ENCODE peak calls at places on chromosomes 13 and 19, in eight cellular contexts. A is left lung, M is adrenal gland, X is cardiac muscle cell, R is AG04450, C is neural progenitor cell, Q is sigmoid colon, P is Peyer's patch. J is an unnamed sample.

GRCh38 chr19:4358709-4359626 is 15.6 kb downstream of the MPND start:
- DNase-seq in C (no peak), Q (no peak), P (no peak), R (no peak), A (no peak), M (no peak), X (no peak), J (no peak)

GRCh38 chr13:49503951-49504350 is 8.2 kb downstream of the PHF11 start:
- DNase-seq in Q (no peak), X (no peak), A (no peak), C (no peak), M (no peak), P (no peak), R (no peak), J (no peak)

GRCh38 chr19:36417752-36418286 is 625 bp downstream of the ZFP82 start:
- DNase-seq in M (peak), A (no peak), X (no peak), C (peak), Q (no peak), R (no peak), P (no peak), J (no peak)

GRCh38 chr19:36821758-36822157 is 16.4 kb downstream of the ZNF790 start:
- DNase-seq in Q (no peak), M (no peak), A (no peak), X (no peak), C (no peak), R (no peak), P (no peak), J (no peak)

GRCh38 chr13:98033277-98034247 is 80.1 kb downstream of the IPO5 start:
- DNase-seq in C (peak), R (no peak), X (peak), M (peak), A (no peak), Q (no peak), P (no peak), J (no peak)

GRCh38 chr19:41597600-41598041 is 21.7 kb downstream of the CEACAM21 start:
- DNase-seq in R (peak), Q (no peak), C (peak), M (peak), P (no peak), A (peak), X (peak), J (peak)

GRCh38 chr13:42990991-42991891 is 800 bp downstream of the EPSTI1 start:
- DNase-seq in P (no peak), R (no peak), Q (no peak), X (no peak), A (no peak), M (no peak), C (no peak), J (no peak)

GRCh38 chr19:45103625-45104319 is 10.8 kb downstream of the PPP1R37 start:
- DNase-seq in Q (no peak), P (no peak), C (peak), X (no peak), R (no peak), A (no peak), M (no peak), J (no peak)

GRCh38 chr13:20553309-20553708 is 13.6 kb upstream of the IFT88 start:
- DNase-seq in X (no peak), M (no peak), Q (no peak), P (no peak), R (no peak), A (no peak), C (no peak), J (no peak)

GRCh38 chr19:495440-496332 is 600 bp upstream of the MADCAM1 start:
- DNase-seq in A (no peak), C (peak), P (peak), Q (no peak), M (no peak), X (peak), R (no peak), J (no peak)

GRCh38 chr19:47176071-47176626 is 45.5 kb downstream of the SAE1 start:
- DNase-seq in C (no peak), Q (no peak), R (peak), X (peak), M (no peak), A (no peak), P (no peak), J (no peak)

GRCh38 chr19:49020931-49021895 is 2.9 kb downstream of the CGB3 start:
- DNase-seq in P (no peak), Q (no peak), A (no peak), R (no peak), M (no peak), C (no peak), X (no peak), J (no peak)

GRCh38 chr19:42325896-42326771 is 699 bp downstream of the MEGF8 start:
- DNase-seq in Q (no peak), X (no peak), R (no peak), A (no peak), M (peak), C (no peak), P (peak), J (no peak)

GRCh38 chr19:44685877-44686276 is 13.1 kb upstream of the CEACAM16 start:
- DNase-seq in P (no peak), R (no peak), Q (no peak), A (peak), C (no peak), M (no peak), X (peak), J (no peak)

GRCh38 chr13:108070491-108070890 is 144.8 kb downstream of the LIG4 start:
- DNase-seq in M (no peak), X (no peak), Q (no peak), R (no peak), A (no peak), C (no peak), P (no peak), J (no peak)

GRCh38 chr19:4149518-4150288 is 3.7 kb upstream of the CREB3L3 start:
- DNase-seq in R (no peak), Q (no peak), X (peak), C (no peak), P (peak), M (peak), A (no peak), J (no peak)

GRCh38 chr13:83876546-83876945 is 5.7 kb downstream of the SLITRK1 start:
- DNase-seq in R (no peak), C (no peak), X (no peak), P (no peak), M (no peak), A (no peak), Q (no peak), J (no peak)

GRCh38 chr19:11813801-11814706 is at the start of gene ZNF440:
- DNase-seq in R (peak), A (peak), X (peak), C (peak), P (peak), Q (peak), M (peak), J (peak)

GRCh38 chr19:32197896-32198882 is 147.2 kb upstream of the ZNF507 start:
- DNase-seq in A (no peak), C (no peak), Q (no peak), X (no peak), M (no peak), R (no peak), P (no peak), J (no peak)

GRCh38 chr19:51531349-51532315 is at the start of gene SIGLEC6:
- DNase-seq in P (no peak), M (peak), R (no peak), A (peak), C (no peak), Q (peak), X (no peak), J (peak)

GRCh38 chr13:40666905-40667621 is 622 bp upstream of the FOXO1 start:
- DNase-seq in Q (peak), X (no peak), P (peak), R (no peak), C (peak), A (peak), M (peak), J (peak)

GRCh38 chr19:50580970-50581636 is 12.9 kb upstream of the LRRC4B start:
- DNase-seq in Q (no peak), R (no peak), C (no peak), P (no peak), A (no peak), X (no peak), M (no peak), J (no peak)

GRCh38 chr19:10891360-10892108 is 20.2 kb downstream of the CARM1 start:
- DNase-seq in P (peak), M (no peak), R (no peak), A (no peak), X (peak), C (no peak), Q (no peak), J (no peak)

GRCh38 chr19:38381138-38381537 is 6.7 kb downstream of the GGN start:
- DNase-seq in C (no peak), Q (no peak), R (no peak), M (no peak), A (no peak), X (no peak), P (no peak), J (no peak)

GRCh38 chr13:81142306-81142999 is 801.5 kb upstream of the SPRY2 start:
- DNase-seq in A (no peak), M (no peak), C (no peak), Q (no peak), P (no peak), X (no peak), R (no peak), J (no peak)

GRCh38 chr19:49196527-49197240 is 39.1 kb downstream of the TRPM4 start:
- DNase-seq in A (no peak), X (peak), R (no peak), Q (peak), P (no peak), M (no peak), C (no peak), J (no peak)

GRCh38 chr19:16210168-16210567 is 12.5 kb downstream of the AP1M1 start:
- DNase-seq in A (no peak), Q (peak), M (no peak), X (no peak), C (no peak), P (no peak), R (no peak), J (no peak)

GRCh38 chr19:18467978-18468377 is 30.0 kb upstream of the ISYNA1 start:
- DNase-seq in X (no peak), R (no peak), A (no peak), C (no peak), M (no peak), P (no peak), Q (no peak), J (no peak)

GRCh38 chr19:18465214-18465963 is 27.5 kb upstream of the ISYNA1 start:
- DNase-seq in Q (peak), C (no peak), X (no peak), R (no peak), P (no peak), M (no peak), A (no peak), J (no peak)

GRCh38 chr19:18464646-18465045 is 26.7 kb upstream of the ISYNA1 start:
- DNase-seq in M (peak), A (peak), Q (peak), X (peak), C (no peak), R (peak), P (no peak), J (no peak)

GRCh38 chr19:18465964-18466339 is 28.0 kb upstream of the ISYNA1 start:
- DNase-seq in R (no peak), P (no peak), Q (peak), A (no peak), M (no peak), C (no peak), X (no peak), J (no peak)

GRCh38 chr19:18466354-18466753 is 28.4 kb upstream of the ISYNA1 start:
- DNase-seq in P (no peak), X (no peak), M (no peak), Q (peak), R (no peak), A (no peak), C (no peak), J (no peak)
- H3K27ac ChIP-seq in P (no peak), X (no peak), M (no peak), Q (peak), R (no peak), A (no peak), C (no peak), J (peak)

DNA sequence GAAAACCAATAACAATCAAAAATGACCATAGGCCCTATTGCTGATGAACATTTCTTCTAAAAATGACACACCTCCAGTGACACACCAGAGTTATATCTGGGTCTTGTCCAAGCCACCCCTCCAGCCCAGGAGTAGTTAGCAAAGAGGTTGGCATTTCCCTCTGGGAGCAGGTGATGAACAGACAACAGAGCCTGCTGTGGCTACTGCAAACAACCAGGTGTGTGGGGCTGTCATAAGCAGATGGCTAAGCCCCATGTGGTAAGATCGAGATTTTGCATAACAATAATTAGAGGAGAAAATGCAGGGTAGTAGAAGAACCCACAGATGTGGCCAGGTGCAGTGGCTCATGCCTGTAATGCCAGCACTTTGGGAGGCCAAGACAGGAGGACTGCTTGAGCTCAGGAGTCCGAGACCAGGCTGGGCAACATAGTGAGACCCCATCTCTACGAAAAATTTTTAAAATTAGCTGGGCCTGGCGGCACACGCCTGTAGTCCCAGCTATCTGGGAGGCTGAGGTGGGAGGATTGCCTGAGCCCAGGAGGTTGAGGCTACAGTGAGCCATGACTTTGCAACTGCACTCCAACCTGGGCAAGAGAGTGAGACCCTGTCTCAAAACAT is 5.0 kb downstream of the XRCC1 start:
- DNase-seq in P (no peak), X (no peak), Q (no peak), M (no peak), R (no peak), A (no peak), C (no peak), J (no peak)
- TF ChIP-seq CTCF in P (no peak), X (no peak), Q (no peak), M (no peak), R (no peak), A (no peak), C (no peak), J (no peak)

DNA sequence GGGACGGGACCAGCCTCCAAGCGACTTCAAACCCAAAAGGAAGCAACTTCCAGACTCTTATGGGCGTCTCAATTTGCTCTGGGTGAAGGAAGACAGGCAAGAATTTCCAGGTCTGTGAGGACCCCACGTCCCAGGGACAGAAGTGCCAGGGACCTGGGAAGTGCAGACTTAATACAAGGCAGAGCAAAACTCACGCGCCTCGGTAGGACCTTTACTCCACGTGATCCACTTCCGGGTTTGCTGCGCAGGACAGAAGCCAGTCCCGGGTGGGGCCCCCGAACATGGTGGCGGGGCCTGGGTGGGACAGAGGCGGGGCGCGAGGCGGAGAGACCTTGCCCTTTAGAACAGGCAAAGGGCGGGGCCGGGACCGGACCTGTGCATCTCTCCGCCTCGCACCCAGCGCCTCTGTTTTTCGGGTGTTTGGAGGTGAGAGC is 9.3 kb downstream of the ZNF611 start:
- DNase-seq in C (no peak), Q (no peak), A (no peak), P (no peak), R (no peak), X (no peak), M (no peak), J (no peak)
- H3K27ac ChIP-seq in C (no peak), Q (no peak), A (no peak), P (no peak), R (no peak), X (peak), M (no peak), J (no peak)

DNA sequence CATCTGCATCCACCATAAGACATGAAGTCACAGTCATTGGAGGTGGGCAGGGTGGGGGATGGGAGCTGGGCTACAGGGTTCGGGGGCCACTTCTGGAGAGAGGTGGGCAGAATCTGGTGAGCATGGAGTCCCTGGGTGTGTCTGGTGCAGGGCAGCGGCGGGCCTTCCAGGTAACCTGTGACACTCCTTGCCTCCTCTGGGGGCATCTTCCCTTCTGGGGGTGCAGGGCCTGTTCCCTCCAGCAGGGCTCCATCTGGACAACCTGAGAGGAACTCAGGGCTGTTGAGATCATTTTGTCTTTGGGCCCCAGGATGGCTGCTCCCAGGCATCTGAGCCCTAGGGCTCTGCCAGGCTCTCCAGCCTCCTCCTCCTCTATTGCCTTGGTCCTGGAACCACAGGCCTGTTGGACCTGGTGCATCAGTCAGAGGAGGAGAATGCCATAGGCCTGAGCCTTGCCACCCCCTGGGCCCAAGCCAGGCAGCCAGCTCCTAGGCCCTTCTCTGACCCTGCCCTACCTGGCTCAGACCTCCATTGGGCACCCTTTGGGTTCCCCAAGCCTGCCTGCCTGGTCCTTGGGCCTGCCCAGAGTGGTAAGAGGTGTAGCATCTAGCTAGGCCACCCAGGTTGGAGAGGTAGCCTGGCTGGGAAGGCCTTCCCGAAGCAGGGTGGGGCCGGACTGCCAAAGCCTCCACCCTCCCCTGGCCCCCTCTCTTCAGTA is 13.4 kb downstream of the LYL1 start:
- DNase-seq in Q (no peak), X (no peak), M (no peak), A (no peak), R (no peak), C (peak), P (no peak), J (no peak)
- TF ChIP-seq CTCF in Q (no peak), X (peak), M (no peak), A (no peak), R (peak), C (peak), P (peak), J (no peak)

DNA sequence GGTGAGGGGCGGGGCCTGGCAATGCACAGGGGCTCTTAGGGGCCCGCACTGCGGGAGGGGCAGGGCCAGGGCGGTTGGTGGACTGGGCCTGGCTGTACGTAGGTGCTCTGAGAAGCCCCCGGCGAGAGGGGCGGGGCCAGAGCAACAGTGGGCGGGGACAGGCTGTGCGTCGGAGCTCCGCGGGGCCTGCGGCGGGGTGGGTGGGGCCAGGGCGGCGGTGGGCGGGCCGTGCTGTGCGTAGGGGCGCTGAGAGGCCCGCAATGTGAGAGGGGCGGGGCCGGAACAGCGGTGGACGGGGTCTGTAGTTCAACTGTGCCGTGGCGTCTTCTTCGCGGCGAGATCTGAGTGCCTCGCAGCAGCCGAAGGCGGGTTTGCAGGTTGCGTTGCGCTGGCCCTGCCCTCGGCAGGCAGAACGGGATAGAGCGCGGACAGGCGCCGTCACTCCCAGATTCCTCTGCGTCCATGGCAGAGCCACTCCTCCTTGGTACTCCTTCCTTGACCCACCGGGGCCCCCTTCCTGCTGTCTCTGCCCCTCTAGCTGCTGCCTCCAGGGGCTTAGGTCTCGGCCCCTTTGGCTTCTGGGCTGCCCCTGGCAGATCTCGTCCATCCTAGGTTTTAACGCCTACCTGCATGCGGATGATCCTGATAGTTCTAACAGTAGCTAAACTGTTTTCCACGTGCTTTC is 33.2 kb downstream of the CCNE1 start:
- DNase-seq in P (peak), Q (peak), A (peak), R (peak), X (peak), M (peak), C (peak), J (peak)
- H3K27ac ChIP-seq in P (peak), Q (peak), A (peak), R (peak), X (peak), M (peak), C (peak), J (peak)

GRCh38 chr13:110525328-110526319 is 35.9 kb downstream of the RAB20 start:
- DNase-seq in C (no peak), X (no peak), R (no peak), Q (peak), A (peak), P (peak), M (peak), J (no peak)
- TF ChIP-seq CTCF in C (no peak), X (no peak), R (no peak), Q (no peak), A (no peak), P (peak), M (no peak), J (no peak)

J was measured in esophagus squamous epithelium.